ENCODE peak calls at places on chromosomes 6 and 20, in six cellular contexts. X is Calu3; P is CD14-positive monocyte; J is left lung; D is breast epithelium; C is CD4-positive, alpha-beta T cell. M is an unnamed sample.

GRCh38 chr6:159819932-159820640 is 20.0 kb downstream of the PNLDC1 start:
- DNase-seq in P (no peak), X (no peak), C (peak), D (no peak), J (no peak), M (no peak)

GRCh38 chr6:73898599-73898998 is 202.6 kb downstream of the CD109 start:
- DNase-seq in P (no peak), X (no peak), C (no peak), D (no peak), J (no peak), M (no peak)

GRCh38 chr6:134678436-134678889 is 271.4 kb downstream of the ALDH8A1 start:
- DNase-seq in C (no peak), X (peak), D (no peak), P (no peak), J (no peak), M (no peak)

GRCh38 chr6:49541210-49541724 is 9.2 kb upstream of the C6orf141 start:
- DNase-seq in D (no peak), X (no peak), C (no peak), J (no peak), P (no peak), M (no peak)

GRCh38 chr20:8854566-8854965 is 214.3 kb upstream of the PLCB4 start:
- DNase-seq in D (no peak), C (no peak), J (peak), P (no peak), X (no peak), M (no peak)

GRCh38 chr6:2503816-2504494 is 246.8 kb downstream of the MYLK4 start:
- DNase-seq in J (no peak), X (no peak), P (no peak), D (no peak), C (no peak), M (no peak)

GRCh38 chr6:157144861-157145260 is 178.5 kb downstream of the TMEM242 start:
- DNase-seq in D (peak), C (no peak), J (no peak), P (no peak), X (no peak), M (no peak)

GRCh38 chr20:37711001-37711400 is 17.2 kb downstream of the CTNNBL1 start:
- DNase-seq in C (no peak), P (no peak), D (no peak), J (no peak), X (peak), M (no peak)

GRCh38 chr6:38603966-38604365 is 35.8 kb downstream of the BTBD9 start:
- DNase-seq in J (no peak), X (no peak), C (no peak), D (no peak), P (no peak), M (no peak)

GRCh38 chr6:126788961-126789365 is 329.5 kb upstream of the RSPO3 start:
- DNase-seq in C (no peak), P (no peak), X (no peak), D (no peak), J (no peak), M (no peak)

GRCh38 chr6:106608080-106608668 is 21.1 kb downstream of the RTN4IP1 start:
- DNase-seq in J (no peak), P (no peak), D (no peak), X (peak), C (no peak), M (no peak)

DNA sequence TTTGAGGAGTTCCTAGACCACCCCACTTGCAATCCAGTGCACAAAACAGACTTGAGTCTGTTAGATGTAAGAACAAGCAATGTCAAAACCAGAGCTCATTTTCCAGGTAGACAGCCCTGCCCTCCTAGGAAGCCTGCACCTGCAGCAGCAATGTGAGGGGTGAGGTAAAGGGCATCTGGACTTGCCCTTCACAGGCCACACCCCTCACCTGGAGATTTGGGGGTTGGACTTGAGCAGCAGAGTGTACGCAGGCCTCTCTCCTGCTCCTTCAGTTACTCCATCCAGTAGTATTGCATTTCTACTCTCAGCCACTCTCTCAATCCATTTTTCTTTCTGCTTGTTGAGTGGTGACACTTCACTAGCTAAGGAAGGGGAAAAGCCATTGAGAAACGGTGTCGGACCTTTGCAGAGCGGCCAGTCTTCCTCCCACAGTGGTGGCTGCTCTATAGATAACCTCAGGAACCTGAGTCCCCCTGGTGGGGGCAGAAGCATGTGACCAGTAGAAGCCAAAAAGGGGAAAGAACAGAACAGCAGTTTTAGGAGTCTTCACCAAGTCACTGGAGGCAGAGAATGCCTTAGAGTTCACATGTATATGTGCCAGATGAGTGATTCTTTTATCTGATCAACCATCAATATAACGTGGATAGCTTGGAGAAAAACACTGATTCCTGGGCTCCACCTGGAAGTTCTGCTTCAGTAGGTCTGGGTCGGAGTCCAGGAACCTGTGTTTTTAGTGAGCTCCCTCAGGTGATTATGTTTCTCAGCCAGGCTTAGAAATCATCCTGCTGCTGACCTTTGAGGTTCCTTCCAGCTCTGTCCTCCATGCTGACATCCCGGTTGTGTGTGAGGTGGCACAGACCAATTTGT is 28.0 kb downstream of the ARFGEF2 start:
- DNase-seq in J (peak), C (no peak), P (no peak), X (no peak), D (no peak), M (no peak)
- TF ChIP-seq CTCF in J (no peak), C (no peak), P (no peak), X (peak), D (no peak), M (peak)

DNA sequence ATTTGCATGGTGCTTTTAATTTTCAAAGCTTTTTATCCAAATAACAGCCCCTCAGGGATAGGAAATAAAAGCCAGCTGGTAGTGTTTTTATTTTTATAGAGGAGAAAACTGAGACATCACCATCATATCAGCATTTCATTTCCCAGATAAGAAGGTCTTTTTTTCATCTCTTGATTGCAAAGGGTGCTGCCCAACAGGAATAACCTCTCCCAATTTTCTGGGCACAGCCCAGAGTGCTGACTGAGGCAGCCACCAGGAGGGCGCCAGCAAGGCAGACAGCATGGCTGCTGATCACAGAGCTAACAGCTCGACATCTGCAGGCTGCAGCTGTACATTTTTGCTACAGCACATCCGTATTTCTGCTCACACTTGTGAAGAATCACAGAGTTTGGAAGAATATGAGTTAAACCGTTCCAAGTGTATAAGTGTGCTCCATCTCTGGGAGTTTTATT is 85.7 kb upstream of the C20orf144 start:
- DNase-seq in X (peak), C (no peak), P (no peak), D (no peak), J (no peak), M (no peak)
- TF ChIP-seq CTCF in X (no peak), C (no peak), P (no peak), D (no peak), J (no peak), M (no peak)

DNA sequence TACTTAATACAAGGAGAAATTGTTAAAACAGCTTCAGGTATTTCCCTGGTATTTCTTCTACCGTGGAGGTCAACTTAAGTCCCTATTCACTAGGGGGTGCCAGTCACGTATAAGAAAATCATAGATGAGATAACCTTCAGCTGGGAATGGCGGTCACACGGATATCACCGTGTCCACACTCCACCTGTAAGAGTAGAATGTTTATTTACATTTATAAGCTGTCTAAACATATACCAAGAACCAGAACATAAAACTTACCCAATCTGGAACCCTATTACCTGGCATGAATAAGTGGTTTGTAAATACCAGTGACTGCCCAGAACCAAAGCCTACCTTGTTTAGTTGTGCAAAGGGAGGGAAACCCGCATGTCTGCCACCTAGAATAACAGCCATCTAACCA is 1.9 kb upstream of the ELOVL4 start:
- DNase-seq in C (peak), P (no peak), J (peak), X (peak), D (no peak), M (peak)
- TF ChIP-seq CTCF in C (peak), P (peak), J (peak), X (peak), D (no peak), M (peak)

GRCh38 chr6:27866370-27867050 is 45.7 kb downstream of the OR2B2 start:
- DNase-seq in C (peak), X (no peak), P (no peak), D (no peak), J (no peak), M (no peak)
- TF ChIP-seq CTCF in C (no peak), X (no peak), P (no peak), D (no peak), J (no peak), M (no peak)

GRCh38 chr20:36399147-36399968 is 93.2 kb downstream of the DLGAP4 start:
- DNase-seq in C (no peak), D (no peak), P (no peak), J (no peak), X (peak), M (peak)
- TF ChIP-seq CTCF in C (no peak), D (no peak), P (peak), J (no peak), X (peak), M (peak)

GRCh38 chr20:45404438-45404837 is 3.7 kb upstream of the DBNDD2 start:
- DNase-seq in J (no peak), D (no peak), X (no peak), P (no peak), C (no peak), M (no peak)

GRCh38 chr20:45407067-45407745 is 883 bp upstream of the DBNDD2 start:
- DNase-seq in X (peak), P (no peak), J (peak), C (no peak), D (no peak), M (peak)

GRCh38 chr20:45406260-45407066 is 1.6 kb upstream of the DBNDD2 start:
- DNase-seq in P (no peak), D (no peak), C (peak), J (peak), X (peak), M (peak)

GRCh38 chr20:45407783-45408645 is at the start of gene DBNDD2:
- DNase-seq in C (no peak), J (no peak), D (no peak), P (no peak), X (no peak), M (no peak)

GRCh38 chr20:45405566-45406259 is 2.4 kb upstream of the DBNDD2 start:
- DNase-seq in C (no peak), X (peak), P (no peak), D (no peak), J (no peak), M (peak)
- TF ChIP-seq CTCF in C (no peak), X (peak), P (no peak), D (no peak), J (no peak), M (no peak)

GRCh38 chr6:138637822-138638221 is 135.7 kb upstream of the CCDC28A start:
- DNase-seq in D (no peak), C (no peak), X (no peak), J (no peak), P (no peak), M (no peak)
- TF ChIP-seq CTCF in D (no peak), C (no peak), X (no peak), J (no peak), P (no peak), M (no peak)

GRCh38 chr20:57329608-57330221 is at the start of gene SPO11:
- DNase-seq in C (no peak), D (no peak), X (no peak), J (no peak), P (no peak), M (no peak)

GRCh38 chr20:57330998-57331397 is 1.4 kb downstream of the SPO11 start:
- DNase-seq in D (no peak), C (no peak), X (no peak), P (no peak), J (no peak), M (no peak)

GRCh38 chr20:57327820-57328219 is 1.8 kb upstream of the SPO11 start:
- DNase-seq in J (no peak), X (no peak), D (no peak), P (no peak), C (no peak), M (no peak)

GRCh38 chr20:57335392-57335791 is 5.8 kb downstream of the SPO11 start:
- DNase-seq in D (no peak), X (no peak), P (no peak), C (no peak), J (no peak), M (no peak)

DNA sequence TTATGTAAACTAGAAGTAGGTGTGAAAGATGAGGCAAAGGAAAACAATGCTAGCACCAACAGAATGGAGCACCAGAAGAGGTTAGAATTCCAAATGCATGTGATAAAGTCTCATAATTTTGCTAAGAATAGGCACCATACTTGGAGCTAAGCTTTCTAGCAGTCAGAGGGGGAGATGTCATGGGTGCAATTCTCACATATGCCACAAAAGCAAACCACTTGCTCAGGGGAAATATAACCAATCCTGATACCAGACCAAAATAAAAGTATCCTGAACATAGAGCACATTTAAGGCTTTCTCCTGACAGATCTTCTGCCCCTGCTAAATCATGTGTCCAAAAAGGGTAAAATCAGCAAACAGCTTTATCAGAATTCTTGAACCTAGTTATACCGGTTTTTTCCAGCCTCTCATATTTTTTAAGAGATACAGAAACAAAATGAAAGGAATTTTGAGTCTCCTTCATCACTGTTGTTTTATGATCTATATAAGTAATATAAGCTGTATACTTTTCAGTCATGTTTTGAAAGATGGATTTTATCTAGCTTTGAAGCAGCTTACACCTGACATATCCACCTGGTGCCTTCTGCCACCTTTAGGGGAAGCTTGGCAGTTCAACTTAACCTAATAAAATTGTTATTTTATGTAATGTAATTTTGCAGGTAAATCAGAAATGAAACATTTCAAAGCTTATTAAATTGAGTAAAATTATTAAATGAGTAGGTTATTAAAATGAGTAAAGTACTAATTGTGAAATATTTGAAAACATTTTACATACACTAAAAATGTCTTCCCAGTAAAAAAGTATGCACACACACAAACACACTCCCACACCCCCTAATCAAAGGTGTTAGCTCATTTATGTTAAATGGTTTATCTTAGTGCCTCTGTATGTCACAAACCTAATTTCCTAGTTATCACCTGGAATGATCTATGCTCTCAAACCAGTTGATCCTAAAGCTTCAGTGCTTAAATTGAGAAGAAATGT is 2.8 kb downstream of the SPO11 start:
- DNase-seq in P (no peak), J (no peak), X (no peak), C (no peak), D (no peak), M (no peak)
- TF ChIP-seq CTCF in P (no peak), J (no peak), X (peak), C (no peak), D (no peak), M (peak)